ENCODE peak calls at places on chromosomes 5 and 9, in five cellular contexts. C is tibial nerve; V is naive thymus-derived CD4-positive, alpha-beta T cell; L is left ventricle myocardium inferior; R is stomach. K is an unnamed sample.
A peak's percentile ranks its signal among the peaks of the same experiment; 100 is the strongest.

GRCh38 chr9:76591256-76591950 is 132.4 kb downstream of the GCNT1 start:
- DNase-seq in C (no peak), V (no peak), L (no peak), R (no peak), K (no peak)

GRCh38 chr5:23269981-23270380 is 237.4 kb upstream of the PRDM9 start:
- DNase-seq in C (no peak), V (no peak), L (no peak), R (no peak), K (no peak)

GRCh38 chr5:175202461-175203065 is 241.4 kb downstream of the DRD1 start:
- DNase-seq in C (no peak), V (no peak), L (no peak), R (no peak), K (no peak)

GRCh38 chr5:107743357-107744000 is 72.7 kb upstream of the EFNA5 start:
- DNase-seq in C (no peak), V (no peak), L (no peak), R (no peak), K (no peak)

GRCh38 chr9:108184941-108185340 is 670.8 kb downstream of the ACTL7B start:
- DNase-seq in C (no peak), V (no peak), L (no peak), R (no peak), K (peak; percentile 10)

GRCh38 chr5:82147860-82148573 is 130.1 kb downstream of the RPS23 start:
- DNase-seq in C (peak; percentile 55), V (no peak), L (no peak), R (no peak), K (no peak)

GRCh38 chr5:97534166-97534565 is 351.1 kb upstream of the RIOK2 start:
- DNase-seq in C (peak; percentile 31), V (no peak), L (no peak), R (peak; percentile 27), K (no peak)

GRCh38 chr5:132100672-132101261 is 27.2 kb downstream of the CSF2 start:
- DNase-seq in C (no peak), V (peak; percentile 28), L (no peak), R (no peak), K (no peak)

GRCh38 chr5:40828690-40829661 is 6.0 kb downstream of the RPL37 start:
- DNase-seq in C (no peak), V (no peak), L (no peak), R (no peak), K (no peak)

GRCh38 chr5:69341520-69342161 is 9.0 kb upstream of the CCDC125 start:
- DNase-seq in C (no peak), V (no peak), L (no peak), R (no peak), K (no peak)

GRCh38 chr9:27414215-27414731 is 109.8 kb upstream of the IFNK start:
- DNase-seq in C (no peak), V (no peak), L (peak; percentile 54), R (peak; percentile 32), K (no peak)

GRCh38 chr5:59088546-59088945 is 505.7 kb downstream of the RAB3C start:
- DNase-seq in C (no peak), V (no peak), L (no peak), R (no peak), K (no peak)

GRCh38 chr5:159100022-159100927 is 559 bp upstream of the EBF1 start:
- DNase-seq in C (peak; percentile 91), V (peak; percentile 81), L (peak; percentile 92), R (peak; percentile 79), K (peak; percentile 97)

GRCh38 chr5:1380910-1381309 is 36.0 kb upstream of the CLPTM1L start:
- DNase-seq in C (no peak), V (no peak), L (no peak), R (no peak), K (no peak)

GRCh38 chr9:91496351-91496750 is 72.7 kb upstream of the NFIL3 start:
- DNase-seq in C (no peak), V (no peak), L (no peak), R (no peak), K (no peak)

DNA sequence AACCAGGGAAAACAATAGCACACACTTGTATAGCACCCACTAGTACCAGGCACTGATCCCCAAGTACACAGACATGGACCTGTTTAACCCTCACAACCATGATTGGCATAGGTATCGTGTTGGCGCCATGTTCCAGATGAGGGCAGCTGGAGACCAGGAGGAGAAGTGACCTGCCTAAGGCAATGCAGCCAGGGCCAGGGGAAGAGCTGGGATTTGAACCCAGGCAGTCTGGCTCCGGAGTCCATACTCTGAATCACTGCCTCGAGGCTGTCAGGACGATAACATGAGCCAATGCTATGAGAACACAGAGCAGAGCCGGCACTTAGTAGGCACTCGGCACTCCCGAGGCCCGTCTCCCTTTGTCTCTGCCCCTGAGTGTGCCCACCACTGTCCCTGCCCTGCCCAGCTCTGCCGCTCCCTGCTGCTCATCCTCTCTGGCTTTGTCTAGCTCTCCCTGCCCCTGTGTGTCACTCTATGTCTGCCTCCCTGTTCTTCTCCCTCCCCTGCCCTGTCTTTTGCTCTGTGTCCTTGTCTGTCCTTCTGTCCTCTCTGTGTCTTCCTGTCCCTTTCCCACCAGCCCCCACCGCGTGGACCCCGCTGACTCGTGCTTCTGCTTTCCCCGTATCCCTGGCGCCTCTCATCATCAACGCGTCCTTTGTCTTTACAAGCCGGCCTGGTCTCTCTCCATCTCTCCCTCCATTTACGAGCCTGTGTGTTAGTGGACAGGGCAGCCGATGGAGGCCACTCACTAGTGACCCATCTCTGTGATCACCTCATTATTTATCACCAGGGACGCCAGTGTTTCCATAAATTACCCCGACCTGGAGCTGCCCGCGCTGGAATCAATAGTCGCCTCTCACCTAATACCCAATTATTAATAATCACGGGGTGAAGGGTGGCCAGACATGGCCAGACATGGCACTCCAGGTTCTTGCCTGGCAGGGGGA is 99.4 kb upstream of the MVB12B start:
- DNase-seq in C (no peak), V (no peak), L (no peak), R (no peak), K (no peak)
- H3K27me3 ChIP-seq in C (no peaks in the 10 kb centered on the region), V (no peaks in the 10 kb centered on the region), L (peaks cover 83% of the 10 kb centered on the region), R (peaks cover 68% of the 10 kb centered on the region), K (no peaks in the 10 kb centered on the region)

GRCh38 chr9:5897851-5898250 is 7.2 kb downstream of the MLANA start:
- DNase-seq in C (no peak), V (no peak), L (no peak), R (no peak), K (no peak)

GRCh38 chr9:5902377-5902776 is 11.7 kb downstream of the MLANA start:
- DNase-seq in C (no peak), V (no peak), L (no peak), R (no peak), K (no peak)

GRCh38 chr9:5900622-5901021 is 9.9 kb downstream of the MLANA start:
- DNase-seq in C (no peak), V (no peak), L (no peak), R (no peak), K (no peak)

GRCh38 chr9:5896863-5897262 is 6.2 kb downstream of the MLANA start:
- DNase-seq in C (no peak), V (no peak), L (no peak), R (no peak), K (no peak)

DNA sequence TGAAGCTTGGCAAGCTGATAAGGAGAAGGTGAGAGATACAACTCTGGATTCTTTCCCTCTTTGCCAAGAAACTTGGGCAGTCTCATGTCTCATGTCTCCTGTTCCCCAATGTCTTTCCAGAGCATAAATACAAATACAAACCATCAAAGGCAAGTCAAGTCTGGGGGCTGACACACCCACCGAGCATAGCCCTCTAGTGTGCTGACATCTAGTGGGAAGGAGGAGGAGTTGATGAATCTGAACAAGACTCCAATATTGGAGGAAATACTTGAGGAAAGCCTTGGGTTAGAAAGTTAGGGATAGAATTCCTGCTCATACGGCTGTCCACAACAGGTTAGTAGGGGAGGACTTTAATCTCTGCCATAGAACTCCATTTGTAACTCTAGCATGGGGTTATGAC is 8.6 kb downstream of the MLANA start:
- DNase-seq in C (no peak), V (no peak), L (no peak), R (no peak), K (no peak)
- H3K9me3 ChIP-seq in C (no peaks in the 10 kb centered on the region), V (no peaks in the 10 kb centered on the region), L (no peaks in the 10 kb centered on the region), R (no peaks in the 10 kb centered on the region), K (no peaks in the 10 kb centered on the region)

DNA sequence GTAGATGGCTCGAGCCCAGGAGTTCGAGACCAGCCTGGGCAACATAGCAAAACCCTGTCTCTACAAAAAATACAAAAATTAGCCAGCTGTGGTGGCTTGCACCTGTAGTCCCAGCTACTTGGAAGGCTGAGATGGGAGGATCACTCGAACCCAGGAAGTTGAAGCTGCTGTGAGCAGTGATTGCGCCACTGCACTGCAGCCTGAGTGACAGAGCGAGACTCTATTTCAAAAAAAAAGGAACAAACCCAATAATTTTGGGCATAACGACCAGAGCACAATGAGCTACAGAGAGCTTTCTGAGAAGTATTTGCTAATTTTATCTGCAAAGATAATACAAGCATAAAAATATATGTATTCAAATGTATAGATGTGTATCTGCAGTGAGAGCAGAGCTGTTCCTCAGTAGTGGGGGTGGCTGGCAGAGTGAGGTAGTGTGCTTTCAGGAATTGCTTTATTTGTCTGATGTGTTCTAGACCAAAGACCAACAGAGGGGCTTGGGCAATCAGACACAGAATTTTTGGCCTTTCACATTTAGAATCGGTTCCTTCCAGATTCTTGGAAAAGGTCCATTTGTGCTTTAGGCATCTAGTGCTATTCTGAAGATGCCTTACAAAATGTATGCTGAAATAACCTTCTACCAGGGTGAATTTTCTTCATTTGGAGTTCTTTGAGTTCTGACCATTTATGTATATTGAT is 5.2 kb downstream of the DOCK8 start:
- DNase-seq in C (no peak), V (no peak), L (peak; percentile 28), R (no peak), K (no peak)
- H3K4me1 ChIP-seq in C (peaks cover 19% of the 10 kb centered on the region), V (peaks cover 6% of the 10 kb centered on the region), L (peaks cover 10% of the 10 kb centered on the region), R (peaks cover 8% of the 10 kb centered on the region), K (no peaks in the 10 kb centered on the region)

GRCh38 chr5:36418172-36418979 is 116.7 kb upstream of the RANBP3L start:
- DNase-seq in C (no peak), V (no peak), L (no peak), R (no peak), K (no peak)
- H3K27me3 ChIP-seq in C (no peaks in the 10 kb centered on the region), V (no peaks in the 10 kb centered on the region), L (no peaks in the 10 kb centered on the region), R (no peaks in the 10 kb centered on the region), K (no peaks in the 10 kb centered on the region)

GRCh38 chr5:106737111-106737510 is 933.6 kb downstream of the EFNA5 start:
- DNase-seq in C (no peak), V (no peak), L (no peak), R (no peak), K (no peak)

GRCh38 chr5:106739127-106739526 is 931.6 kb downstream of the EFNA5 start:
- DNase-seq in C (no peak), V (no peak), L (no peak), R (no peak), K (no peak)
- H3K9me3 ChIP-seq in C (peaks cover 18% of the 10 kb centered on the region), V (no peaks in the 10 kb centered on the region), L (peaks cover 19% of the 10 kb centered on the region), R (peaks cover 5% of the 10 kb centered on the region), K (no peaks in the 10 kb centered on the region)

K was measured in right cardiac atrium.